ENCODE peak calls at places on chromosomes 5 and 9, in four cellular contexts. C is HCT116, U is HepG2, E is H1. X is an unnamed sample.

GRCh38 chr9:78812665-78813064 is 515.7 kb downstream of the PSAT1 start:
- DNase-seq in U (no peak), C (no peak), E (no peak), X (no peak)

GRCh38 chr5:31854181-31854624 is 215.3 kb downstream of the PDZD2 start:
- DNase-seq in U (no peak), E (peak), C (no peak), X (no peak)

GRCh38 chr9:134268308-134268724 is 57.9 kb upstream of the RXRA start:
- DNase-seq in C (no peak), E (no peak), U (peak), X (no peak)

GRCh38 chr5:107993341-107993740 is 322.6 kb upstream of the EFNA5 start:
- DNase-seq in C (no peak), U (no peak), E (no peak), X (no peak)

GRCh38 chr5:7261049-7261448 is 134.9 kb upstream of the ADCY2 start:
- DNase-seq in E (no peak), U (peak), C (no peak), X (peak)

GRCh38 chr9:101485873-101486692 is 47.6 kb upstream of the RNF20 start:
- DNase-seq in U (no peak), C (peak), E (peak), X (peak)

GRCh38 chr5:145908206-145908945 is 28.0 kb upstream of the SH3RF2 start:
- DNase-seq in E (no peak), C (peak), U (no peak), X (no peak)

GRCh38 chr5:173236531-173237501 is 1.8 kb upstream of the NKX2-5 start:
- DNase-seq in U (no peak), C (no peak), E (no peak), X (no peak)

GRCh38 chr9:135618866-135619598 is 20.3 kb downstream of the GLT6D1 start:
- DNase-seq in C (no peak), E (no peak), U (no peak), X (no peak)

GRCh38 chr5:172223901-172224873 is 30.2 kb downstream of the EFCAB9 start:
- DNase-seq in U (no peak), C (no peak), E (no peak), X (no peak)

GRCh38 chr5:170336065-170336464 is 38.5 kb upstream of the LCP2 start:
- DNase-seq in C (no peak), E (no peak), U (no peak), X (no peak)

GRCh38 chr5:119418782-119419101 is 33.6 kb upstream of the HSD17B4 start:
- DNase-seq in C (no peak), E (no peak), U (no peak), X (no peak)

GRCh38 chr9:136323420-136323819 is 3.9 kb upstream of the GPSM1 start:
- DNase-seq in E (no peak), C (no peak), U (no peak), X (no peak)

GRCh38 chr5:126253406-126253805 is 169.8 kb upstream of the GRAMD2B start:
- DNase-seq in U (no peak), E (no peak), C (no peak), X (no peak)

GRCh38 chr9:82320566-82320965 is 332.0 kb downstream of the SPATA31D1 start:
- DNase-seq in U (no peak), C (no peak), E (no peak), X (no peak)

GRCh38 chr9:38432922-38433510 is 8.8 kb upstream of the IGFBPL1 start:
- DNase-seq in U (peak), C (peak), E (no peak), X (peak)

GRCh38 chr5:145198871-145199270 is 636.3 kb downstream of the PRELID2 start:
- DNase-seq in U (no peak), E (no peak), C (no peak), X (no peak)

GRCh38 chr5:112923148-112923917 is 1.3 kb upstream of the REEP5 start:
- DNase-seq in U (no peak), E (no peak), C (no peak), X (no peak)

GRCh38 chr5:6235726-6236125 is 142.6 kb downstream of the MED10 start:
- DNase-seq in U (no peak), E (no peak), C (no peak), X (no peak)

GRCh38 chr9:72232778-72233177 is 83.5 kb downstream of the GDA start:
- DNase-seq in U (no peak), C (no peak), E (no peak), X (no peak)

GRCh38 chr5:10642367-10642766 is 78.5 kb downstream of the ANKRD33B start:
- DNase-seq in U (no peak), E (no peak), C (no peak), X (no peak)

GRCh38 chr5:36054646-36055045 is 12.0 kb downstream of the UGT3A2 start:
- DNase-seq in E (no peak), C (no peak), U (no peak), X (no peak)

GRCh38 chr9:16727452-16728127 is 142.9 kb downstream of the BNC2 start:
- DNase-seq in U (no peak), C (no peak), E (no peak), X (no peak)

GRCh38 chr9:114434878-114435311 is 47.1 kb upstream of the AKNA start:
- DNase-seq in E (no peak), U (peak), C (peak), X (peak)

GRCh38 chr5:91142819-91143218 is 240.3 kb downstream of the ARRDC3 start:
- DNase-seq in U (no peak), C (no peak), E (no peak), X (no peak)

GRCh38 chr9:92961627-92962302 is 14.4 kb downstream of the FGD3 start:
- DNase-seq in C (no peak), E (no peak), U (no peak), X (no peak)

GRCh38 chr9:95023217-95024003 is 294.1 kb downstream of the FANCC start:
- DNase-seq in U (peak), E (no peak), C (peak), X (no peak)
- TF ChIP-seq FOSL1 in U (no peak), E (no peak), C (peak), X (no peak)

DNA sequence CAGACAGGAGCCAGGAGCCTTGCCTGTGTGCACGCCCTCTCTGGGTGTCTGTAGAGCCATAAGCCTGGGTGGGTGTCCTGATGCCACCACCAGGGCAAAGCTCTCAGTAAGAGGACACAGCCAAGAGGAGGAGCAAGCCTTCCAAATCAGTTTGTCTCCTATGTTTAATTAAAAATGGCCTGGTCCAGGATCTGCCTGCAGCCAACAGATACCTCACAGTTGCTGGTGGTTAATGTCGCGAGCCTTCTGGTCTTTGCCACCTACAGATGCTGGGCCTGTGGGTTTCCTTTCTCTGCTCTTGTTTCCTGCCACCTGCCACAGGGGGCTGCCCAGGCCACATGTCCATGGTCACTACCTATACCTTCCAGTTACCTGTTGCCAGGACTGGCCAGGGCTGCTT is 56.9 kb downstream of the SYK start:
- DNase-seq in E (no peak), U (no peak), C (no peak), X (no peak)
- TF ChIP-seq FOSL1 in E (no peak), U (no peak), C (no peak), X (no peak)

GRCh38 chr9:132670816-132671371 is 630 bp downstream of the GTF3C4 start:
- DNase-seq in E (peak), C (no peak), U (no peak), X (peak)
- TF ChIP-seq FOSL1 in E (no peak), C (no peak), U (no peak), X (no peak)

GRCh38 chr5:2680979-2681378 is 70.5 kb downstream of the IRX2 start:
- DNase-seq in U (no peak), C (no peak), E (no peak), X (no peak)
- TF ChIP-seq FOSL1 in U (no peak), C (no peak), E (no peak), X (no peak)

GRCh38 chr5:176402684-176403083 is 13.7 kb downstream of the CLTB start:
- DNase-seq in U (no peak), E (no peak), C (no peak), X (no peak)

GRCh38 chr5:176405656-176406435 is 10.5 kb downstream of the CLTB start:
- DNase-seq in C (no peak), U (no peak), E (peak), X (no peak)

GRCh38 chr5:176400382-176401156 is 12.0 kb downstream of the HIGD2A start:
- DNase-seq in E (no peak), C (no peak), U (no peak), X (no peak)

GRCh38 chr5:176397736-176398420 is 9.3 kb downstream of the HIGD2A start:
- DNase-seq in C (no peak), U (no peak), E (no peak), X (no peak)

DNA sequence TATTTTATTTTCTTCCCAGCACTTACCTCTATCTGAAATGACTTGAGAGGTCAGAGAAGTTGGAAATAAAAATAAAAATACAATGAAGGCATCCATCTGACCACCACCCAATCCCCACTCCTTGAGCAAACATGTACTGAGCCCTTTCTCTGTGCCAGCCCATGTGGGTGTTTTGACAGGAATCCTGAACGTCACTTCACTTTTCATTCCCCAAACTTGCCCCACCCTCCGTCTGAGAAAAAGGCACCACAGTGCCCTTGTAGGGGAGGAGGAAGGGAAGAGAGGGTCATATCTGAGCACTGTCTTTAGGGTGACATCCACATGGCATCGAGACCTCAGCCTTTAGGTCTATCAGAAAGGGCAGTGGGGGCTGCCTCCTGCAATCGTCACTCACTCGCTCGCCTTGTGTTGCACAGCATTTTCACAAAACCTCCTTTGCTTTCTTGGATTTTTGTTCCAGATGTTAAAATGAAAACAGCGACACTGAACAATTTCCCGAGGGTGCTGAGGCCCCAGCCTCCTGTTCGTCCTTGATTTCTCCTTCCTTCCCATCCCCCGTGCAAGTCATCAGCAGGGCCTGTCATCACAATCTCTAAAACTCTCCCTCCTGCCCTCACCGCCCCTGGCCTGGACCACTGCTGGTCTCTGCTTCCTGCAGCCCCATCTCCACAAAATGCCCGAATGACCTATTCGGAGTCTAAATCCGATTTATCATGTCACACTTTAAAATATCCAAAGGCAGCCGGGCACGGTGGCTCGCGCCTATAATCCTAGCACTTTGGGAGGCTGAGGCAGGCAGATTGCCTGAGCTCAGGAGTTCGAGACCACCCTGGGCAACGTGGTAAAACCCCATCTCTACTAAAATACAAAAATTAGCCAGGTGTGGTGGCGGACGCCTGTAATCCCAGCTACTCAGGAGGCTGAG is 13.0 kb downstream of the HIGD2A start:
- DNase-seq in C (no peak), U (no peak), E (no peak), X (no peak)
- TF ChIP-seq FOSL1 in C (no peak), U (no peak), E (no peak), X (no peak)

X was measured in K562.